ENCODE peak calls at places on chromosomes 16 and 17, in seven cellular contexts. N is neural progenitor cell, Y is AG04449, Z is Panc1, J is progenitor cell of endocrine pancreas, R is cardiac muscle cell, B is PC-9. A is an unnamed sample.

GRCh38 chr17:81389585-81389984 is 5.7 kb upstream of the BAHCC1 start:
- DNase-seq in N (no peak), Y (no peak), Z (no peak), J (no peak), R (no peak), B (no peak), A (no peak)

GRCh38 chr16:11612110-11612981 is 25.6 kb upstream of the LITAF start:
- DNase-seq in N (no peak), Y (no peak), Z (no peak), J (no peak), R (no peak), B (peak), A (peak)

GRCh38 chr17:68356520-68356919 is 65.2 kb downstream of the ARSG start:
- DNase-seq in N (no peak), Y (no peak), Z (no peak), J (no peak), R (no peak), B (no peak), A (peak)

GRCh38 chr16:74738134-74738541 is 36.5 kb downstream of the FA2H start:
- DNase-seq in N (peak), Y (no peak), Z (no peak), J (no peak), R (no peak), B (peak), A (no peak)

GRCh38 chr16:5736209-5736608 is 638.6 kb upstream of the EEF2KMT start:
- DNase-seq in N (no peak), Y (no peak), Z (no peak), J (no peak), R (no peak), B (no peak), A (no peak)

GRCh38 chr17:43389022-43389947 is 9.5 kb upstream of the ARL4D start:
- DNase-seq in N (peak), Y (no peak), Z (no peak), J (peak), R (peak), B (peak), A (peak)

GRCh38 chr16:81266680-81267095 is 28.2 kb downstream of the BCO1 start:
- DNase-seq in N (no peak), Y (no peak), Z (no peak), J (no peak), R (no peak), B (peak), A (no peak)

GRCh38 chr17:53061446-53061845 is 761.3 kb upstream of the KIF2B start:
- DNase-seq in N (no peak), Y (no peak), Z (no peak), J (no peak), R (no peak), B (no peak), A (no peak)

GRCh38 chr16:81360135-81360534 is 45.4 kb downstream of the GAN start:
- DNase-seq in N (no peak), Y (no peak), Z (no peak), J (no peak), R (no peak), B (no peak), A (no peak)

GRCh38 chr17:82889496-82890338 is 49.9 kb upstream of the ZNF750 start:
- DNase-seq in N (no peak), Y (no peak), Z (no peak), J (peak), R (no peak), B (peak), A (no peak)

GRCh38 chr16:75317101-75317522 is 65.7 kb upstream of the BCAR1 start:
- DNase-seq in N (no peak), Y (no peak), Z (no peak), J (no peak), R (no peak), B (no peak), A (peak)

GRCh38 chr17:12680407-12680897 is 14.8 kb downstream of the MYOCD start:
- DNase-seq in N (peak), Y (no peak), Z (no peak), J (no peak), R (no peak), B (no peak), A (no peak)

DNA sequence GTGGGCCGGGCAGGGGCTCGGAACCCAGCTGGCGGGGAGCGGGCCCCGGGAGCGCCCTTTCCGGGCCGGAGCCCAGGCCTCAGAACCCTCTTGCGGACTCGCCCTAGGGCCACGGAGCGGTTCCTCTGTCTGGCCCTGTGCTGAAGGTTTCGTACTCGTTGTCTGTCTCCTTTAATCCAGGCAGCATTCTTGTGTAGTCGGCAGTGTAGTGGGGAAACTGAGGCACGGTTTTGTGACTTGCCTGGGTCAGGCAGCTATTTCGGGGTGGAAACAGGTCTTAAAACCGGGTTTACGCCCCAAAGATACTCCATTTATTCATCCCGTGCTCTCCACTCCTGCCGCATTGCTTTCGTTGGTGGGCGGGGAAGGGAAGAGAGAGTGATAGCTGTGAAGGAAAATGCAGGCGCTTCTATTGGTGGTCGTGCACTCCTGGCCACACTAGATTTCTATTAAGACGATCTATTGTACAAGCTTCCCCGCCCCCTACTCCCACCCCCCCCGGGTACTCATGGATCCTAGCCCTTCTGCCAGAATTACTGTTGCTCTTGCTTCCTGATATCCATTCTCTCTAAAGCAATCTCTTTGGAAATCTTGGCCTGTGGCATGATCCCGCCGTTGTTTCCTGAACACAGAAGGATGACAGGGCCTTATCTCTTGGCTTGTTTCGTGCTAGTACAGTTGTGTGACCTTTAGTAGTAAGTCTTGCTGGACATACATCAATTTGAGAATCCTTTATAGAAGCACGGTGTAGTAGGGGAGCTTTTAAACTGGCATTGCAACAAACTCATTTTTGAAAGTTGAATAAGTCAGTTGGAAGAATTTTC is 751 bp downstream of the DCAF7 start:
- DNase-seq in N (peak), Y (no peak), Z (no peak), J (no peak), R (peak), B (no peak), A (peak)
- TF ChIP-seq CTCF in N (no peak), Y (no peak), Z (no peak), J (no peak), R (no peak), B (no peak), A (no peak)

GRCh38 chr17:69723741-69724140 is 309.2 kb downstream of the MAP2K6 start:
- DNase-seq in N (peak), Y (no peak), Z (no peak), J (no peak), R (no peak), B (no peak), A (no peak)
- TF ChIP-seq CTCF in N (peak), Y (no peak), Z (peak), J (no peak), R (peak), B (peak), A (no peak)

GRCh38 chr17:35981908-35982330 is 622 bp upstream of the CCL16 start:
- DNase-seq in N (peak), Y (no peak), Z (no peak), J (no peak), R (no peak), B (no peak), A (no peak)
- TF ChIP-seq CTCF in N (peak), Y (no peak), Z (no peak), J (peak), R (no peak), B (no peak), A (no peak)

DNA sequence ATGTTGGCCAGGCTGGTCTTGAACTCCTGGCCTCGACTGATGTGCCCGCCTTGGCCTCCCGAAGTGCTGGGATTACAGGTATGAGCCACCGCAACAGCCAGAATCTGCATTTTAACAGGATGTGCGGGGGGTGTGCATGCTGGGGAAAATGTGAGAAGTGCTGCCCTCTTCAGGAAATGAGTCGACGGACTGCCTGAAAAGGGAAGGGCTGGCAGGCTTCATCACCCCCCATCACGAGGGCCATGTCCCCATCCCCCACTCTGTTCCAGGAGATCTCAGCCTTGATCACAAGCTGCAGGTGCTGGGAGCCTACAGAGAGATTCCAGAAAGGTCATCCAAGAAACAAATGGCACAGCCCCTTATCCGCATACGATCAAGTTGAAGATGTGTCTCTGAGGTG is 195.3 kb upstream of the RPL38 start:
- DNase-seq in N (peak), Y (no peak), Z (no peak), J (no peak), R (no peak), B (no peak), A (no peak)
- TF ChIP-seq CTCF in N (peak), Y (no peak), Z (peak), J (peak), R (peak), B (no peak), A (no peak)

DNA sequence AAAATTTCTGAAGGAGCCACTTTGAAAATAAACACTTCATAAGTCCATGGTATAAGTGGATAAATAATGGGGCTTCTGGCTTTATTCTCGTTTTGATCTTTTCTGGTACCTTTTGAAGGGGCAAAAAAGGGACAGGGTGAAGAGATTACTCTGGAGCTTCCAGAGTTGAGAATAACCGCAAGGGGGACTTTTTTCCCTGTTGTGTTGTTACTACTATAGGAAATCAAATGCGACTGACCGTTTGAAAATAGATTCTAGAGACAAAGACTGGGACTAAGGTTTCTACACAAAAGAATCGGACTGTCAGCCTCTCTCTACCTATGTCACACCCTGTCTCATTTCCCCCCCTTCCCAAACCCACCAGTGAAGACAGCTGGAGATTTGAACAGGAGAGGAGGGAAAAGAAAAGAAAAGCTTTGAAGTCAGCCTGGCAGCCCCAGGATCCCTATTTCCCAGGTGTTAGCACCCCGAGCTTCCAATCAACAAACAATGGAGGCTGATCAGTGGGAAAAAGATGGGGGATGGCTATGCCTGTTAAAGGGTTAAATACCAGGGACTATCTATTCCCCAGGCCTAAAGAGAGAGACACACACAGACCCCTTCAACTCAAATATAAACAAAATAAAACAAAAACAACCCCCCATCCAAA is 8.3 kb downstream of the HOXB4 start:
- DNase-seq in N (no peak), Y (no peak), Z (no peak), J (no peak), R (no peak), B (no peak), A (no peak)
- TF ChIP-seq CTCF in N (no peak), Y (no peak), Z (no peak), J (no peak), R (no peak), B (no peak), A (no peak)

GRCh38 chr17:8726477-8726876 is 18.2 kb downstream of the CCDC42 start:
- DNase-seq in N (no peak), Y (no peak), Z (no peak), J (no peak), R (no peak), B (no peak), A (no peak)

GRCh38 chr17:8728991-8729390 is 15.6 kb downstream of the CCDC42 start:
- DNase-seq in N (no peak), Y (no peak), Z (no peak), J (no peak), R (no peak), B (no peak), A (no peak)

GRCh38 chr17:8728251-8728925 is 16.2 kb downstream of the CCDC42 start:
- DNase-seq in N (no peak), Y (no peak), Z (no peak), J (no peak), R (no peak), B (no peak), A (no peak)

GRCh38 chr17:8725881-8726280 is 18.8 kb downstream of the CCDC42 start:
- DNase-seq in N (no peak), Y (no peak), Z (no peak), J (no peak), R (no peak), B (no peak), A (no peak)

GRCh38 chr17:8726951-8727555 is 17.6 kb downstream of the CCDC42 start:
- DNase-seq in N (no peak), Y (no peak), Z (no peak), J (no peak), R (no peak), B (no peak), A (no peak)
- TF ChIP-seq CTCF in N (no peak), Y (no peak), Z (no peak), J (no peak), R (no peak), B (no peak), A (no peak)

DNA sequence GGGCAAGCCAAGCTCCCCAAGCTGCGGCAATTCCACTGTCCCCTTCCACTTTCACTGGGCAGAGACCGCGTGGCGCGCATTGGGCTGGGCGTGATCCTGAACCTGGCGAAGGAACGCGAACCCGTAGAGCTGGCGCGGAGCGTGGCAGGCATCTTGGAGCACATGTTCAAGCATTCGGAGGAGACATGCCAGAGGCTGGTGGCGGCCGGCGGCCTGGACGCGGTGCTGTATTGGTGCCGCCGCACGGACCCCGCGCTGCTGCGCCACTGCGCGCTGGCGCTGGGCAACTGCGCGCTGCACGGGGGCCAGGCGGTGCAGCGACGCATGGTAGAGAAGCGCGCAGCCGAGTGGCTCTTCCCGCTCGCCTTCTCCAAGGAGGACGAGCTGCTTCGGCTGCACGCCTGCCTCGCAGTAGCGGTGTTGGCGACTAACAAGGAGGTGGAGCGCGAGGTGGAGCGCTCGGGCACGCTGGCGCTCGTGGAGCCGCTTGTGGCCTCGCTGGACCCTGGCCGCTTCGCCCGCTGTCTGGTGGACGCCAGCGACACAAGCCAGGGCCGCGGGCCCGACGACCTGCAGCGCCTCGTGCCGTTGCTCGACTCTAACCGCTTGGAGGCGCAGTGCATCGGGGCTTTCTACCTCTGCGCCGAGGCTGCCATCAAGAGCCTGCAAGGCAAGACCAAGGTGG is 9.8 kb downstream of the SARM1 start:
- DNase-seq in N (peak), Y (no peak), Z (no peak), J (peak), R (peak), B (no peak), A (no peak)
- TF ChIP-seq CTCF in N (peak), Y (peak), Z (no peak), J (peak), R (peak), B (no peak), A (peak)

GRCh38 chr16:90020260-90020837 is 1.1 kb upstream of the DBNDD1 start:
- DNase-seq in N (no peak), Y (no peak), Z (no peak), J (no peak), R (no peak), B (no peak), A (no peak)

GRCh38 chr16:90018297-90019200 is 707 bp downstream of the DBNDD1 start:
- DNase-seq in N (peak), Y (no peak), Z (no peak), J (peak), R (peak), B (peak), A (no peak)

GRCh38 chr16:90019201-90019542 is at the start of gene DBNDD1:
- DNase-seq in N (no peak), Y (no peak), Z (no peak), J (peak), R (no peak), B (no peak), A (no peak)

GRCh38 chr16:90020838-90021382 is 1.7 kb upstream of the DBNDD1 start:
- DNase-seq in N (no peak), Y (no peak), Z (no peak), J (no peak), R (peak), B (no peak), A (no peak)

GRCh38 chr16:90019543-90020259 is 445 bp upstream of the DBNDD1 start:
- DNase-seq in N (peak), Y (no peak), Z (no peak), J (peak), R (peak), B (peak), A (peak)
- TF ChIP-seq CTCF in N (peak), Y (peak), Z (peak), J (peak), R (no peak), B (peak), A (peak)

A was measured in GM13976.